ENCODE peak calls at places on chromosome 13, in seven cellular contexts. R, J, E, H, X, I and T are unnamed samples. For H3K4me1, the result is how much of the 10 kb centered on the place peaks cover.

GRCh38 chr13:71240906-71241305 is 626.1 kb downstream of the DACH1 start:
- DNase-seq in R (no peak), J (no peak), E (no peak), H (peak), X (no peak), I (no peak), T (peak)

GRCh38 chr13:39134574-39134973 is 96.3 kb downstream of the NHLRC3 start:
- DNase-seq in R (no peak), J (no peak), E (no peak), H (no peak), X (no peak), I (no peak), T (no peak)

GRCh38 chr13:100269837-100270236 is 180.9 kb downstream of the PCCA start:
- DNase-seq in R (no peak), J (no peak), E (peak), H (peak), X (peak), I (no peak), T (peak)

GRCh38 chr13:50359779-50360178 is 344.5 kb downstream of the KCNRG start:
- DNase-seq in R (no peak), J (no peak), E (no peak), H (no peak), X (no peak), I (no peak), T (no peak)

GRCh38 chr13:50387124-50387581 is 371.9 kb downstream of the KCNRG start:
- DNase-seq in R (no peak), J (peak), E (no peak), H (no peak), X (no peak), I (no peak), T (peak)

GRCh38 chr13:34037636-34038325 is 219.8 kb downstream of the RFC3 start:
- DNase-seq in R (no peak), J (no peak), E (no peak), H (no peak), X (no peak), I (peak), T (no peak)

GRCh38 chr13:26558074-26558805 is 757 bp downstream of the WASF3 start:
- DNase-seq in R (no peak), J (no peak), E (no peak), H (peak), X (no peak), I (peak), T (peak)

GRCh38 chr13:86282450-86282849 is 483.2 kb upstream of the SLITRK6 start:
- DNase-seq in R (no peak), J (no peak), E (no peak), H (no peak), X (no peak), I (no peak), T (no peak)

GRCh38 chr13:94479559-94480095 is at the start of gene DCT:
- DNase-seq in R (no peak), J (no peak), E (no peak), H (no peak), X (no peak), I (no peak), T (no peak)

GRCh38 chr13:79128158-79128557 is 277.9 kb downstream of the RBM26 start:
- DNase-seq in R (peak), J (no peak), E (no peak), H (peak), X (no peak), I (no peak), T (peak)

GRCh38 chr13:48072304-48072703 is 22.6 kb downstream of the MED4 start:
- DNase-seq in R (no peak), J (no peak), E (no peak), H (no peak), X (no peak), I (no peak), T (no peak)

GRCh38 chr13:95275322-95276118 is 25.7 kb downstream of the ABCC4 start:
- DNase-seq in R (no peak), J (no peak), E (no peak), H (peak), X (no peak), I (no peak), T (peak)

GRCh38 chr13:94784066-94784465 is 71.7 kb upstream of the SOX21 start:
- DNase-seq in R (no peak), J (no peak), E (no peak), H (peak), X (no peak), I (no peak), T (peak)

GRCh38 chr13:34346626-34347025 is 528.7 kb downstream of the RFC3 start:
- DNase-seq in R (no peak), J (no peak), E (no peak), H (no peak), X (no peak), I (no peak), T (peak)

GRCh38 chr13:95880346-95880745 is 172.9 kb downstream of the UGGT2 start:
- DNase-seq in R (no peak), J (no peak), E (no peak), H (peak), X (no peak), I (no peak), T (peak)

GRCh38 chr13:99997702-99998219 is 16.2 kb downstream of the ZIC2 start:
- DNase-seq in R (no peak), J (no peak), E (no peak), H (no peak), X (peak), I (no peak), T (no peak)

GRCh38 chr13:97875911-97876310 is 77.6 kb upstream of the IPO5 start:
- DNase-seq in R (no peak), J (no peak), E (no peak), H (no peak), X (no peak), I (no peak), T (no peak)

GRCh38 chr13:97880298-97880675 is 73.2 kb upstream of the IPO5 start:
- DNase-seq in R (no peak), J (no peak), E (no peak), H (no peak), X (no peak), I (no peak), T (no peak)

GRCh38 chr13:97879646-97880297 is 73.7 kb upstream of the IPO5 start:
- DNase-seq in R (peak), J (no peak), E (no peak), H (peak), X (peak), I (no peak), T (peak)

GRCh38 chr13:97881556-97881955 is 71.9 kb upstream of the IPO5 start:
- DNase-seq in R (no peak), J (no peak), E (no peak), H (no peak), X (no peak), I (no peak), T (no peak)

DNA sequence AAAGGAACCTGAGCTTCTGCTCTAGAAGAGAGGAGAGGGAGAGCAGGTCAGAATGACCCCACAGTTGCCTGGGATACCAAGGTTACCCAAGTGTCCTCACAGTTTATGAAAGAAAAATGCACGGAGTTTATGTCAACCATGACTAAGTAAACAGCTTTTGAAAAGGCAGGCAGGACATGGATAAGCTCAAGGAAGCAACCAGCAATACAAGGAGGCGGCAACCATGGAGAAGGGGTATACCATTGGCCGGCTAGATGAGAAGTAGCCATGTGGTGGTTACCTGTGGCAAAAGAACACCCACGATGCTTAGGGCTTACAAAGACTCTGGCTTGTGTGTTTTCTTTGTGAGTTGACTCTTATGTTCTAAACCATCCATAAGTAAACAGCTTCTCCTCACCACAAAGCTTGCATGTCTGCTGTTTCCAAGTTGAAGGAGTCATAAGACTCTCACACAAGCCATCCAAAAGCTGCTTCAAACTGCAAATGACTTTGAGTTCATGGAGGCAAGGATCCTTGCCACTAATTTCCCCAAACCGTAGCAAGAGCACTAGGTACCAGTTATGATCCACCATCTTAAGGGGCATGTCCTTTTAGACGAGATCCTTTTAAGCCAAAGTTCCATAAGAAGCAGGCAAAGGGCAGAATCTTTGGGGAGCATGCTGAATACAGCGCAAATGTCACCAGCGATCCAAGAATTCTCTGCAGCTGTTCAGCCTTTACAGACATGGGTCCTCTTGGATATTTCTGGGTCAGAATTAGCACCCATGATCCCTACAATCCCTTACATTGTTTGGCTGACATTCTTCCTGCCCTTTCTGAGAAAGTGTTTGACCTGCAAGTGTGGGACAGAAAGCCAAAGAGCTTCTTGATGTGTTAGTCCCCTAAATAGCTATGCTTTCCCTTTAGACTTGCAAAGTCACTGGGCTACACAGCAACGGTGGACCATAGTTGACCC is 74.8 kb upstream of the IPO5 start:
- DNase-seq in R (peak), J (no peak), E (no peak), H (no peak), X (peak), I (no peak), T (peak)
- H3K4me3 ChIP-seq in R (no peak), J (no peak), E (no peak), H (no peak), X (no peak), I (no peak), T (peak)

GRCh38 chr13:42275098-42275471 is 3.1 kb downstream of the AKAP11 start:
- DNase-seq in R (no peak), J (no peak), E (no peak), H (no peak), X (no peak), I (no peak), T (no peak)

GRCh38 chr13:42276683-42277082 is 4.7 kb downstream of the AKAP11 start:
- DNase-seq in R (no peak), J (no peak), E (no peak), H (no peak), X (no peak), I (no peak), T (no peak)

GRCh38 chr13:42277618-42278276 is 5.8 kb downstream of the AKAP11 start:
- DNase-seq in R (no peak), J (no peak), E (no peak), H (peak), X (no peak), I (no peak), T (no peak)

GRCh38 chr13:42274386-42275097 is 2.6 kb downstream of the AKAP11 start:
- DNase-seq in R (no peak), J (no peak), E (no peak), H (no peak), X (no peak), I (no peak), T (no peak)

DNA sequence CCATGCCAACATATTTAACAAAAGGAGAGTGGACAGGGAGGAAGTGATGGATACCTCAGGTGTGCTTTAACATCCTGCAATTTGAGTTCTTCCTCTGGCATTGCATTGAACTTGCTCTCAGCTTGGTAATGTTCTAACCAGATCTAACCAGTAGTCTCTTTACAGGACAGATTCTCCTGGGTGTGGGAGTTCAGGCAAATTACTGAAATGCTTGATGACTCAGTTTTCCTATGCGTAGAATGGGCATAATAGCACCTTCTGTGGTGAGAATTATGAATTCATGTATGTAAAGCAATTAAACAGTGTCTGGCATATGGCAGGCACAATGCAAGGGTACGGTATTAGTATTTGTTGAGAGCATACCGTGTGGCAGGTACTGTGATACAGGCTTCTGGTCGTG is 3.6 kb downstream of the AKAP11 start:
- DNase-seq in R (no peak), J (no peak), E (no peak), H (no peak), X (no peak), I (no peak), T (no peak)
- H3K4me1 ChIP-seq in R (under half), J (under half), E (under half), H (under half), X (under half), I (under half), T (under half)

DNA sequence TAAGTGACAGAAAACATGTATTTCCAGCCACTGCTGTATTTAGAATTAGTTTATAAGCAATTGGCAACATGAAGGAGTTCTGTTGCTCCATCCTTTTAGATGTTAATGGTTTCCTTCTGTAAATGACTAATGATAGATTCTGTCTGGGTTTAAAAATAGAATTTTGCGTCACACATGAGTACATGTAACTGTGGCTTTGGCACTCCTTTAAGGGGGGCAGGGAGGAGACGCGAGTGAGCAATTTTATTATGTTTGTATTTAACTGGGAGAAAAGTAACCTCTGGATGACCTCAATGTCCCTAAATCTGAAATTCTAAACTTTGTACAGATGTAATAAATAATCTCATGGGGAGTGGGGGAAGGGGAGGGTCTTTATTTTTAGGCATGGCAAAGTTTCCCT is 237.6 kb downstream of the RGCC start:
- DNase-seq in R (peak), J (peak), E (peak), H (peak), X (peak), I (no peak), T (peak)
- H3K4me3 ChIP-seq in R (no peak), J (no peak), E (peak), H (no peak), X (no peak), I (no peak), T (peak)

GRCh38 chr13:30738946-30739528 is 3.7 kb downstream of the ALOX5AP start:
- DNase-seq in R (no peak), J (no peak), E (no peak), H (no peak), X (no peak), I (no peak), T (no peak)
- H3K4me1 ChIP-seq in R (half or more), J (under half), E (under half), H (under half), X (under half), I (under half), T (under half)